ENCODE peak calls at places on chromosome 4, in four cellular contexts. L, E, A and S are unnamed samples.

GRCh38 chr4:99887837-99888236 is 6.4 kb downstream of the LAMTOR3 start:
- DNase-seq in L (no peak), E (no peak), A (no peak), S (peak; percentile 33)

GRCh38 chr4:39320381-39321115 is 45.6 kb downstream of the RFC1 start:
- DNase-seq in L (no peak), E (no peak), A (no peak), S (peak; percentile 25)

GRCh38 chr4:77699731-77700210 is 94.2 kb downstream of the CXCL13 start:
- DNase-seq in L (no peak), E (no peak), A (no peak), S (peak; percentile 89)

GRCh38 chr4:7956306-7957112 is 16.8 kb upstream of the AFAP1 start:
- DNase-seq in L (no peak), E (no peak), A (no peak), S (no peak)

GRCh38 chr4:147633113-147633512 is 15.9 kb downstream of the TMEM184C start:
- DNase-seq in L (no peak), E (no peak), A (no peak), S (no peak)

GRCh38 chr4:19309365-19309764 is 942.3 kb upstream of the SLIT2 start:
- DNase-seq in L (no peak), E (no peak), A (no peak), S (peak; percentile 14)

GRCh38 chr4:48962636-48963035 is 23.4 kb upstream of the CWH43 start:
- DNase-seq in L (no peak), E (no peak), A (no peak), S (no peak)

GRCh38 chr4:115101675-115102074 is 11.7 kb downstream of the NDST4 start:
- DNase-seq in L (no peak), E (no peak), A (no peak), S (no peak)

GRCh38 chr4:124060261-124060918 is 652.1 kb downstream of the ANKRD50 start:
- DNase-seq in L (peak; percentile 47), E (no peak), A (peak; percentile 53), S (peak; percentile 97)

GRCh38 chr4:24595662-24596061 is 11.3 kb upstream of the DHX15 start:
- DNase-seq in L (no peak), E (no peak), A (no peak), S (no peak)

GRCh38 chr4:10917475-10918103 is 233.0 kb upstream of the CLNK start:
- DNase-seq in L (no peak), E (no peak), A (no peak), S (no peak)

GRCh38 chr4:77488882-77489281 is 116.7 kb upstream of the CXCL13 start:
- DNase-seq in L (no peak), E (no peak), A (no peak), S (no peak)

GRCh38 chr4:168264903-168265302 is 53.6 kb downstream of the DDX60 start:
- DNase-seq in L (no peak), E (no peak), A (peak; percentile 54), S (no peak)

GRCh38 chr4:89549907-89550306 is 242.3 kb upstream of the GPRIN3 start:
- DNase-seq in L (no peak), E (no peak), A (no peak), S (no peak)

GRCh38 chr4:3108211-3108610 is 33.7 kb downstream of the HTT start:
- DNase-seq in L (no peak), E (no peak), A (no peak), S (no peak)

GRCh38 chr4:2942037-2942531 is 21.1 kb downstream of the NOP14 start:
- DNase-seq in L (no peak), E (no peak), A (no peak), S (no peak)

GRCh38 chr4:90187148-90187884 is 60.1 kb downstream of the CCSER1 start:
- DNase-seq in L (no peak), E (no peak), A (no peak), S (no peak)

GRCh38 chr4:8538703-8539567 is 41.3 kb upstream of the GPR78 start:
- DNase-seq in L (peak; percentile 62), E (no peak), A (no peak), S (peak; percentile 18)

GRCh38 chr4:25817059-25817681 is 45.6 kb downstream of the SEL1L3 start:
- DNase-seq in L (no peak), E (no peak), A (no peak), S (no peak)

GRCh38 chr4:64465263-64465662 is 56.0 kb upstream of the TECRL start:
- DNase-seq in L (no peak), E (no peak), A (no peak), S (no peak)

GRCh38 chr4:6338175-6338950 is 68.7 kb downstream of the WFS1 start:
- DNase-seq in L (no peak), E (no peak), A (no peak), S (no peak)

GRCh38 chr4:100843897-100844296 is 326.1 kb upstream of the EMCN start:
- DNase-seq in L (no peak), E (no peak), A (no peak), S (no peak)

GRCh38 chr4:152525878-152526277 is 10.0 kb downstream of the FBXW7 start:
- DNase-seq in L (no peak), E (no peak), A (no peak), S (no peak)

GRCh38 chr4:7358100-7358735 is 76.5 kb downstream of the PSAPL1 start:
- DNase-seq in L (peak; percentile 76), E (no peak), A (peak; percentile 77), S (no peak)

GRCh38 chr4:5992171-5993062 is 25.8 kb downstream of the C4orf50 start:
- DNase-seq in L (no peak), E (no peak), A (no peak), S (no peak)

GRCh38 chr4:86043755-86044592 is 315.9 kb downstream of the MAPK10 start:
- DNase-seq in L (no peak), E (peak; percentile 1), A (peak; percentile 15), S (peak; percentile 67)

GRCh38 chr4:88320174-88320779 is 35.9 kb upstream of the PPM1K start:
- DNase-seq in L (no peak), E (no peak), A (no peak), S (no peak)

GRCh38 chr4:129344058-129344457 is 248.1 kb downstream of the C4orf33 start:
- DNase-seq in L (peak; percentile 24), E (no peak), A (no peak), S (peak; percentile 41)

GRCh38 chr4:67762091-67762490 is 7.9 kb upstream of the GNRHR start:
- DNase-seq in L (no peak), E (no peak), A (no peak), S (peak; percentile 69)

GRCh38 chr4:116358633-116359222 is 726.6 kb downstream of the TRAM1L1 start:
- DNase-seq in L (peak; percentile 62), E (no peak), A (no peak), S (peak; percentile 65)

GRCh38 chr4:15779336-15779735 is 1.2 kb downstream of the CD38 start:
- DNase-seq in L (peak; percentile 81), E (no peak), A (peak; percentile 69), S (peak; percentile 64)

GRCh38 chr4:186643501-186644315 is 79.9 kb downstream of the FAT1 start:
- DNase-seq in L (no peak), E (no peak), A (no peak), S (no peak)

GRCh38 chr4:146183209-146183608 is 7.7 kb downstream of the LSM6 start:
- DNase-seq in L (no peak), E (no peak), A (no peak), S (no peak)

DNA sequence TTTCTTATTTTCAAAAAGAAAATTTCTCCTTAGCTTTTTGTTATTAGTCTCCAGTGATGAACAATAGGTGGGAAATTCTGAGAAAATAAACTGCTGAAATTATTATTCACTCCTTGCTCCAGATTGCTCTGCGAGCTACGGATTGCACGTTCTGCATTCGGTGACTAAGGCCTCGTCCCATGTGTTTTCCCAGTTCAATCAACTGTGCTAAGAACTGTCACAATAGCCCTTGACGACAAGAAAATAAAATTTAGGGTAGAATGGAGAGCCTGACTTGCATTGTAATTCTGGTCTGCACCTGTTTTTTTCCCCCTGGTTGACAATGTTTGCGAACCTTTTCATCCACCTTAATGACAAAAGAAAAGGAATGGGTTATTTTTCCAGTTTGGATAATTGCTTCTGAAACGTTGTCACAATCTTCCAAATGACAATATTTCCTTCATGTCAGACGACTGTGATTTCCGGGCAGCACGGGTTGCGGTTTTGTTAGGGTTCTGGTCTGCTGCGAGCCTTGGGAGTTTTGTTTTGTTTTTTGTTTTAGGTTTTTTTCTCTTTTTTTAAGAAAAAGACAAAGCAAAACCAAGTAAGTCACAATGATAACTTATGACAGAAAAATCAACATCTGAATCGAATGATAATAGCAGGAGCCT is 124.5 kb upstream of the NOCT start:
- DNase-seq in L (no peak), E (no peak), A (no peak), S (no peak)
- H3K27ac ChIP-seq in L (no peak overlapping the region), E (no peak overlapping the region), A (no peak overlapping the region), S (no peak overlapping the region)

DNA sequence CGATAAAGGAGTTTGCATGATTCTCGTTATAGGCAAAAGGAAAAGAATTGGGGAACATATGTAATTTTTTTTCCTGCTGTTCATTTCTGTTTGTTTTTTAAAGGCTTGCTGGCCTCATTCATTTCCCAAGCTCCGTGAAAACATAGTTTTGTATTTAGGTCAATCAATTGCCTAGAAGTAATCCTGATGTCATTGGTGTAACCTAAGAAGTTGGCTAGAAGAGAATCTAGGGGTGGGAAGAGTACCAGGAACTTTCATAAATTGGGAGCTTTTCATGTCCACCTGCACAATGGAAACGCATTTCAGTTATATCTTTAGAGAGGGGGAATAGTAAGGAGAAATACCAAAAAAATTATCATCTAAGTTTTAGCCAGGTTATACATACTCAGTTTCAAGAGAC is 3.8 kb downstream of the RAPGEF2 start:
- DNase-seq in L (no peak), E (no peak), A (no peak), S (no peak)
- H3K4me3 ChIP-seq in L (no peak overlapping the region), E (no peak overlapping the region), A (peak overlapping the region; percentile 99), S (peak overlapping the region; percentile 100)

DNA sequence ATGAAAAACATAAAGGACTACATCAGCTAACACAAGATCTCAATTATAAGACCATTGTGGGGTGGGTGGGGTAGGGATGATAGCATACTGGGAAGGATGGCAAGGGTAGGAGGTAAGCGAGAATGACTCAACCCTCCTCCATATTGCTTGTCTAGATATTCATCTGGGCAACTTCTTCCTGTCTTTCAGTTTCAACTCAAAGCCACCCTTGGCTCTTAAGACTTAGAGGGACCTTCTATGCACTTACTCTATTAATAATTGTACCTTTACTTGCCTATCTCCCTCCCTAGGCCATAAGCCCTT is 87.5 kb upstream of the ETNPPL start:
- DNase-seq in L (no peak), E (no peak), A (no peak), S (no peak)
- H3K9me3 ChIP-seq in L (no peaks in the 10 kb centered on the region), E (no peaks in the 10 kb centered on the region), A (no peaks in the 10 kb centered on the region), S (no peaks in the 10 kb centered on the region)

DNA sequence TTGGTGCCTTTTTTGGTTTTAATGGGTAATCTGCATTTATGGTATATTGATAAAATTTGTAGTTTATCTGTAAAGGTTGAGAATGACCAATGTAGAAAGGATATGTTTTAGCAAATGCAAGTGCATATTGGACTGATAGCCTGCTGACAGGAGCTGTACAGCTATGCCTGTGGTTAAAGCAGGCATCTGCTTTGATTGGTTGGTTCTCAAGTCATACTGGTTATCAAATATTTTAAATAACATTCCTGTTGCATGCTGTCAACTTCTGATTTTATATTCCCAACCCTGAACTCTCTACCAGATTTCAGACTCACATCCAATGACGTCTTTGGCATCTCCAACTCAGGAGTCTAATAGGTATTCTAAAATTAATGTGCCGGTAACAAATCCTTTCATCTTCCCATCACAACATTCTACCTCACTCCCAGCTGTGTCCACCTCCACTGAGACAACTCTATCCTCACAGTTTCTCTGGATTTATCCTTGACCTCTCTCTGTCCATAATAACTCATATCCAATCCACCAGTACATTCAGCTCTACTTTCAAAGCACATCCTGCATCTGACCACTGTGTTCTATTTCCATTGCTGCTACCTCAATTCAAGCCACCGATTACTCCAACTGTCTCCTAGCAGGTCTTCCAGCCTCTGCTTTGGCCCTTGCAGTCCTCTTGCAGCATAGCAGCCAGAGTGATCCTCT is 125.7 kb downstream of the CAMK2D start:
- DNase-seq in L (no peak), E (no peak), A (no peak), S (peak; percentile 67)
- H3K27ac ChIP-seq in L (no peak overlapping the region), E (no peak overlapping the region), A (peak overlapping the region; percentile 95), S (no peak overlapping the region)